ENCODE peak calls at places on chromosomes 2 and 18, in five cellular contexts. A is left ventricle myocardium superior; K is Peyer's patch; L is body of pancreas; W is stimulated activated CD4-positive, alpha-beta T cell treated with anti-CD3 and anti-CD28 coated beads, TNF-alpha, amount 100 ng/mL, for 48 hours. N is an unnamed sample.

GRCh38 chr2:39469807-39470206 is 32.7 kb upstream of the MAP4K3 start:
- DNase-seq in A (peak), K (peak), L (peak), W (no peak), N (no peak)

GRCh38 chr2:47561906-47562305 is 158.9 kb downstream of the MSH2 start:
- DNase-seq in A (no peak), K (no peak), L (no peak), W (no peak), N (no peak)

GRCh38 chr2:232901711-232902578 is 31.9 kb downstream of the SNORC start:
- DNase-seq in A (no peak), K (peak), L (no peak), W (peak), N (no peak)

GRCh38 chr2:88874063-88874657 is 182.7 kb downstream of the RPIA start:
- DNase-seq in A (no peak), K (peak), L (peak), W (peak), N (no peak)

GRCh38 chr2:200379481-200380120 is 73.1 kb downstream of the SPATS2L start:
- DNase-seq in A (no peak), K (no peak), L (no peak), W (no peak), N (no peak)

GRCh38 chr2:20439193-20439475 is 7.7 kb upstream of the RHOB start:
- DNase-seq in A (no peak), K (peak), L (peak), W (no peak), N (no peak)

GRCh38 chr18:51614967-51615571 is 417.6 kb upstream of the MEX3C start:
- DNase-seq in A (no peak), K (no peak), L (peak), W (no peak), N (no peak)

GRCh38 chr2:36578343-36579296 is 19.3 kb downstream of the FEZ2 start:
- DNase-seq in A (no peak), K (no peak), L (peak), W (no peak), N (no peak)

GRCh38 chr2:130393318-130393910 is 37.6 kb downstream of the PTPN18 start:
- DNase-seq in A (no peak), K (no peak), L (no peak), W (no peak), N (no peak)

GRCh38 chr2:112703684-112704083 is 17.1 kb upstream of the NT5DC4 start:
- DNase-seq in A (no peak), K (no peak), L (no peak), W (no peak), N (no peak)

GRCh38 chr2:188187726-188188125 is 103.9 kb upstream of the GULP1 start:
- DNase-seq in A (no peak), K (no peak), L (no peak), W (no peak), N (no peak)

GRCh38 chr18:52326001-52326400 is 14.0 kb upstream of the DCC start:
- DNase-seq in A (no peak), K (no peak), L (no peak), W (no peak), N (no peak)

GRCh38 chr2:241922396-241922795 is 52.9 kb downstream of the RTP5 start:
- DNase-seq in A (no peak), K (no peak), L (no peak), W (no peak), N (no peak)

GRCh38 chr2:24958411-24958935 is 13.3 kb downstream of the DNAJC27 start:
- DNase-seq in A (no peak), K (no peak), L (no peak), W (no peak), N (no peak)

GRCh38 chr2:42223822-42224268 is 54.7 kb downstream of the EML4 start:
- DNase-seq in A (no peak), K (no peak), L (no peak), W (no peak), N (no peak)

GRCh38 chr2:167381349-167381748 is 493.1 kb downstream of the XIRP2 start:
- DNase-seq in A (no peak), K (no peak), L (no peak), W (no peak), N (no peak)

GRCh38 chr2:2101924-2102323 is 229.2 kb downstream of the MYT1L start:
- DNase-seq in A (no peak), K (no peak), L (no peak), W (no peak), N (no peak)

GRCh38 chr18:50973367-50974126 is 5.7 kb downstream of the ELAC1 start:
- DNase-seq in A (no peak), K (peak), L (peak), W (no peak), N (no peak)

GRCh38 chr2:171318463-171318934 is 115.3 kb downstream of the METTL8 start:
- DNase-seq in A (no peak), K (no peak), L (no peak), W (no peak), N (no peak)

GRCh38 chr18:32011193-32011592 is 7.4 kb upstream of the RNF125 start:
- DNase-seq in A (no peak), K (no peak), L (no peak), W (no peak), N (no peak)

GRCh38 chr2:176911-177310 is 86.9 kb downstream of the SH3YL1 start:
- DNase-seq in A (no peak), K (no peak), L (no peak), W (no peak), N (no peak)

GRCh38 chr2:237072067-237072931 is 13.4 kb upstream of the COPS8 start:
- DNase-seq in A (peak), K (peak), L (peak), W (peak), N (peak)

GRCh38 chr2:106117347-106117746 is 76.8 kb downstream of the UXS1 start:
- DNase-seq in A (no peak), K (no peak), L (no peak), W (no peak), N (no peak)

GRCh38 chr2:174339571-174339966 is 4.8 kb downstream of the SP9 start:
- DNase-seq in A (no peak), K (no peak), L (no peak), W (no peak), N (no peak)

GRCh38 chr2:147989809-147990403 is 30.6 kb downstream of the ORC4 start:
- DNase-seq in A (no peak), K (no peak), L (peak), W (no peak), N (no peak)

GRCh38 chr18:58202406-58202730 is 158.3 kb downstream of the NEDD4L start:
- DNase-seq in A (no peak), K (no peak), L (no peak), W (no peak), N (no peak)

GRCh38 chr2:111057721-111058120 is 63.0 kb upstream of the BCL2L11 start:
- DNase-seq in A (no peak), K (peak), L (no peak), W (no peak), N (no peak)

GRCh38 chr2:96533292-96534073 is 3.1 kb upstream of the ARID5A start:
- DNase-seq in A (peak), K (peak), L (peak), W (no peak), N (peak)

GRCh38 chr2:216549926-216550690 is 51.5 kb downstream of the RPL37A start:
- DNase-seq in A (no peak), K (no peak), L (peak), W (no peak), N (no peak)

GRCh38 chr2:239597216-239597615 is 196.4 kb upstream of the HDAC4 start:
- DNase-seq in A (no peak), K (peak), L (peak), W (no peak), N (peak)

GRCh38 chr2:19100570-19100969 is 257.9 kb downstream of the OSR1 start:
- DNase-seq in A (no peak), K (no peak), L (no peak), W (no peak), N (no peak)

GRCh38 chr18:38709122-38709521 is 1143.5 kb upstream of the CELF4 start:
- DNase-seq in A (no peak), K (no peak), L (no peak), W (no peak), N (no peak)

GRCh38 chr2:46902465-46902864 is 13.1 kb downstream of the MCFD2 start:
- DNase-seq in A (no peak), K (no peak), L (no peak), W (no peak), N (no peak)